ENCODE peak calls at places on chromosomes 16 and 17, in nine cellular contexts. F is stimulated activated CD8-positive, alpha-beta memory T cell treated with anti-CD3 and anti-CD28 coated beads, Interleukin-4, amount 100 ng/mL, for 48 hours; J is K562; Q is GM04503; Y is activated naive CD4-positive, alpha-beta T cell; C is HEK293T; Z is activated T-cell treated with anti-CD3 and anti-CD28 coated beads, Interleukin-2, amount 50 U/mL, for 72 hours; M is GM12891; L is nephron progenitor cell. V is an unnamed sample.

GRCh38 chr16:24568392-24568791 is 29.0 kb downstream of the RBBP6 start:
- DNase-seq in Y (no peak), M (no peak), Q (no peak), C (no peak), L (no peak), Z (no peak), J (no peak), F (no peak), V (no peak)

GRCh38 chr16:2289282-2289681 is 21.4 kb upstream of the RNPS1 start:
- DNase-seq in Y (no peak), Q (no peak), J (no peak), Z (no peak), F (no peak), M (no peak), C (no peak), L (no peak), V (peak)

GRCh38 chr17:82386881-82387498 is 15.4 kb downstream of the UTS2R start:
- DNase-seq in M (no peak), J (peak), C (no peak), F (no peak), Z (no peak), Q (no peak), L (no peak), Y (no peak), V (no peak)

GRCh38 chr16:61684566-61684965 is 351.7 kb downstream of the CDH8 start:
- DNase-seq in M (no peak), J (no peak), Y (no peak), Z (no peak), C (no peak), L (no peak), Q (no peak), F (no peak), V (no peak)

GRCh38 chr16:72877374-72878028 is 170.4 kb downstream of the ZFHX3 start:
- DNase-seq in M (no peak), Z (no peak), Q (peak), L (no peak), C (no peak), J (no peak), F (no peak), Y (no peak), V (no peak)

GRCh38 chr16:57386381-57386951 is 14.2 kb downstream of the CX3CL1 start:
- DNase-seq in Q (no peak), F (no peak), Y (no peak), Z (no peak), L (no peak), M (no peak), C (no peak), J (no peak), V (no peak)

GRCh38 chr16:30901201-30902069 is 5.0 kb downstream of the CTF1 start:
- DNase-seq in Z (peak), Q (no peak), Y (no peak), M (no peak), F (peak), L (no peak), C (no peak), J (no peak), V (no peak)

GRCh38 chr17:2064511-2064910 is 9.6 kb downstream of the HIC1 start:
- DNase-seq in M (no peak), Y (no peak), F (no peak), Z (no peak), C (no peak), Q (no peak), L (no peak), J (no peak), V (peak)

GRCh38 chr17:57404073-57404472 is 147.8 kb downstream of the MSI2 start:
- DNase-seq in Y (no peak), J (no peak), C (no peak), F (no peak), L (no peak), Q (no peak), Z (no peak), M (no peak), V (no peak)

GRCh38 chr16:88282221-88283041 is 100.3 kb upstream of the ZNF469 start:
- DNase-seq in Q (no peak), C (peak), L (no peak), Y (no peak), J (peak), F (no peak), M (no peak), Z (no peak), V (no peak)

GRCh38 chr17:80791758-80792284 is 199.8 kb upstream of the CHMP6 start:
- DNase-seq in L (no peak), C (no peak), Y (no peak), Q (peak), F (peak), Z (peak), J (peak), M (no peak), V (peak)

GRCh38 chr16:86302710-86303109 is 207.6 kb upstream of the FOXF1 start:
- DNase-seq in L (no peak), Z (no peak), Q (no peak), F (no peak), Y (no peak), J (no peak), C (no peak), M (no peak), V (no peak)

GRCh38 chr17:81990836-81991683 is 13.6 kb downstream of the ASPSCR1 start:
- DNase-seq in F (no peak), Q (no peak), Y (no peak), M (no peak), J (no peak), C (no peak), L (no peak), Z (no peak), V (peak)

GRCh38 chr17:50314456-50315011 is 31.4 kb upstream of the XYLT2 start:
- DNase-seq in F (no peak), L (no peak), C (no peak), Q (no peak), Z (no peak), Y (no peak), M (no peak), J (no peak), V (no peak)

GRCh38 chr16:74591914-74592650 is 14.8 kb downstream of the GLG1 start:
- DNase-seq in Z (no peak), F (no peak), Y (no peak), C (no peak), Q (no peak), J (no peak), M (no peak), L (no peak), V (no peak)

GRCh38 chr16:49734330-49734729 is 121.6 kb downstream of the ZNF423 start:
- DNase-seq in Q (no peak), F (no peak), Z (no peak), M (no peak), Y (no peak), J (no peak), L (no peak), C (no peak), V (no peak)

V was measured in aorta.